ENCODE peak calls at places on chromosomes 11 and 22, in nine cellular contexts. One of them, this sample, is unnamed.

GRCh38 chr11:134207538-134208239 is 16.1 kb downstream of the NCAPD3 start:
- DNase-seq in heart left ventricle: peak; percentile 35
- DNase-seq in cardiac muscle cell: peak; percentile 40
- DNase-seq in DND-41: peak; percentile 70
- DNase-seq in PC-9: peak; percentile 34
- DNase-seq in CD8-positive, alpha-beta memory T cell: peak; percentile 46
- DNase-seq in uterus: peak; percentile 35
- DNase-seq in Peyer's patch: peak; percentile 83
- DNase-seq in endothelial cell of umbilical vein: peak; percentile 10
- DNase-seq in this sample: no peak

GRCh38 chr11:128492461-128492860 is 94.9 kb downstream of the ETS1 start:
- DNase-seq in heart left ventricle: no peak
- DNase-seq in cardiac muscle cell: peak; percentile 71
- DNase-seq in DND-41: no peak
- DNase-seq in PC-9: no peak
- DNase-seq in CD8-positive, alpha-beta memory T cell: no peak
- DNase-seq in uterus: no peak
- DNase-seq in Peyer's patch: no peak
- DNase-seq in endothelial cell of umbilical vein: peak; percentile 76
- DNase-seq in this sample: no peak

GRCh38 chr22:50581950-50582561 is 593 bp downstream of the CHKB start:
- DNase-seq in heart left ventricle: no peak
- DNase-seq in cardiac muscle cell: no peak
- DNase-seq in DND-41: no peak
- DNase-seq in PC-9: no peak
- DNase-seq in CD8-positive, alpha-beta memory T cell: no peak
- DNase-seq in uterus: no peak
- DNase-seq in Peyer's patch: peak; percentile 68
- DNase-seq in endothelial cell of umbilical vein: no peak
- DNase-seq in this sample: no peak

GRCh38 chr11:72641900-72642814 is 32.1 kb downstream of the PDE2A start:
- DNase-seq in heart left ventricle: peak; percentile 61
- DNase-seq in cardiac muscle cell: peak; percentile 19
- DNase-seq in DND-41: no peak
- DNase-seq in PC-9: peak; percentile 57
- DNase-seq in CD8-positive, alpha-beta memory T cell: no peak
- DNase-seq in uterus: peak; percentile 53
- DNase-seq in Peyer's patch: peak; percentile 56
- DNase-seq in endothelial cell of umbilical vein: peak; percentile 33
- DNase-seq in this sample: no peak

GRCh38 chr22:42604403-42604802 is 10.3 kb downstream of the POLDIP3 start:
- DNase-seq in heart left ventricle: no peak
- DNase-seq in cardiac muscle cell: peak; percentile 63
- DNase-seq in DND-41: no peak
- DNase-seq in PC-9: no peak
- DNase-seq in CD8-positive, alpha-beta memory T cell: no peak
- DNase-seq in uterus: no peak
- DNase-seq in Peyer's patch: no peak
- DNase-seq in endothelial cell of umbilical vein: no peak
- DNase-seq in this sample: no peak

GRCh38 chr22:32991353-32992115 is 66.6 kb downstream of the SYN3 start:
- DNase-seq in heart left ventricle: no peak
- DNase-seq in cardiac muscle cell: peak; percentile 12
- DNase-seq in DND-41: no peak
- DNase-seq in PC-9: peak; percentile 72
- DNase-seq in CD8-positive, alpha-beta memory T cell: no peak
- DNase-seq in uterus: peak; percentile 26
- DNase-seq in Peyer's patch: no peak
- DNase-seq in endothelial cell of umbilical vein: no peak
- DNase-seq in this sample: no peak

GRCh38 chr22:39518996-39519680 is 1.2 kb upstream of the ATF4 start:
- DNase-seq in heart left ventricle: no peak
- DNase-seq in cardiac muscle cell: peak; percentile 42
- DNase-seq in DND-41: peak; percentile 52
- DNase-seq in PC-9: peak; percentile 12
- DNase-seq in CD8-positive, alpha-beta memory T cell: no peak
- DNase-seq in uterus: no peak
- DNase-seq in Peyer's patch: no peak
- DNase-seq in endothelial cell of umbilical vein: no peak
- DNase-seq in this sample: no peak

GRCh38 chr11:105878510-105878909 is 143.5 kb downstream of the MSANTD4 start:
- DNase-seq in heart left ventricle: no peak
- DNase-seq in cardiac muscle cell: no peak
- DNase-seq in DND-41: no peak
- DNase-seq in PC-9: no peak
- DNase-seq in CD8-positive, alpha-beta memory T cell: no peak
- DNase-seq in uterus: no peak
- DNase-seq in Peyer's patch: no peak
- DNase-seq in endothelial cell of umbilical vein: no peak
- DNase-seq in this sample: no peak

GRCh38 chr11:15816270-15816871 is 540.0 kb downstream of the SOX6 start:
- DNase-seq in heart left ventricle: no peak
- DNase-seq in cardiac muscle cell: peak; percentile 91
- DNase-seq in DND-41: no peak
- DNase-seq in PC-9: peak; percentile 64
- DNase-seq in CD8-positive, alpha-beta memory T cell: no peak
- DNase-seq in uterus: no peak
- DNase-seq in Peyer's patch: no peak
- DNase-seq in endothelial cell of umbilical vein: peak; percentile 24
- DNase-seq in this sample: no peak

GRCh38 chr22:23686416-23687024 is 4.3 kb upstream of the RGL4 start:
- DNase-seq in heart left ventricle: no peak
- DNase-seq in cardiac muscle cell: no peak
- DNase-seq in DND-41: no peak
- DNase-seq in PC-9: no peak
- DNase-seq in CD8-positive, alpha-beta memory T cell: no peak
- DNase-seq in uterus: peak; percentile 4
- DNase-seq in Peyer's patch: no peak
- DNase-seq in endothelial cell of umbilical vein: no peak
- DNase-seq in this sample: no peak

GRCh38 chr11:10495464-10495786 is 40.4 kb downstream of the AMPD3 start:
- DNase-seq in heart left ventricle: no peak
- DNase-seq in cardiac muscle cell: no peak
- DNase-seq in DND-41: no peak
- DNase-seq in PC-9: no peak
- DNase-seq in CD8-positive, alpha-beta memory T cell: no peak
- DNase-seq in uterus: no peak
- DNase-seq in Peyer's patch: no peak
- DNase-seq in endothelial cell of umbilical vein: no peak
- DNase-seq in this sample: no peak

GRCh38 chr11:68345776-68346728 is 33.7 kb downstream of the LRP5 start:
- DNase-seq in heart left ventricle: peak; percentile 82
- DNase-seq in cardiac muscle cell: peak; percentile 23
- DNase-seq in DND-41: no peak
- DNase-seq in PC-9: no peak
- DNase-seq in CD8-positive, alpha-beta memory T cell: no peak
- DNase-seq in uterus: peak; percentile 47
- DNase-seq in Peyer's patch: no peak
- DNase-seq in endothelial cell of umbilical vein: no peak
- DNase-seq in this sample: no peak

GRCh38 chr11:7896026-7896785 is 34.9 kb downstream of the OR10A6 start:
- DNase-seq in heart left ventricle: no peak
- DNase-seq in cardiac muscle cell: no peak
- DNase-seq in DND-41: no peak
- DNase-seq in PC-9: no peak
- DNase-seq in CD8-positive, alpha-beta memory T cell: no peak
- DNase-seq in uterus: no peak
- DNase-seq in Peyer's patch: no peak
- DNase-seq in endothelial cell of umbilical vein: no peak
- DNase-seq in this sample: no peak

GRCh38 chr11:60069471-60069870 is 13.0 kb downstream of the MS4A3 start:
- DNase-seq in heart left ventricle: no peak
- DNase-seq in cardiac muscle cell: no peak
- DNase-seq in DND-41: no peak
- DNase-seq in PC-9: no peak
- DNase-seq in CD8-positive, alpha-beta memory T cell: no peak
- DNase-seq in uterus: no peak
- DNase-seq in Peyer's patch: no peak
- DNase-seq in endothelial cell of umbilical vein: no peak
- DNase-seq in this sample: no peak

GRCh38 chr11:6727971-6728890 is 43.5 kb downstream of the OR2AG2 start:
- DNase-seq in heart left ventricle: no peak
- DNase-seq in cardiac muscle cell: peak; percentile 3
- DNase-seq in DND-41: no peak
- DNase-seq in PC-9: no peak
- DNase-seq in CD8-positive, alpha-beta memory T cell: no peak
- DNase-seq in uterus: no peak
- DNase-seq in Peyer's patch: no peak
- DNase-seq in endothelial cell of umbilical vein: peak; percentile 56
- DNase-seq in this sample: no peak

GRCh38 chr11:6721343-6721742 is 38.2 kb upstream of the MRPL17 start:
- DNase-seq in heart left ventricle: no peak
- DNase-seq in cardiac muscle cell: no peak
- DNase-seq in DND-41: no peak
- DNase-seq in PC-9: no peak
- DNase-seq in CD8-positive, alpha-beta memory T cell: no peak
- DNase-seq in uterus: no peak
- DNase-seq in Peyer's patch: no peak
- DNase-seq in endothelial cell of umbilical vein: no peak
- DNase-seq in this sample: no peak

GRCh38 chr11:6719588-6719987 is 36.4 kb upstream of the MRPL17 start:
- DNase-seq in heart left ventricle: no peak
- DNase-seq in cardiac muscle cell: peak; percentile 4
- DNase-seq in DND-41: no peak
- DNase-seq in PC-9: no peak
- DNase-seq in CD8-positive, alpha-beta memory T cell: no peak
- DNase-seq in uterus: no peak
- DNase-seq in Peyer's patch: no peak
- DNase-seq in endothelial cell of umbilical vein: no peak
- DNase-seq in this sample: no peak

GRCh38 chr11:6724013-6724412 is 40.9 kb upstream of the MRPL17 start:
- DNase-seq in heart left ventricle: no peak
- DNase-seq in cardiac muscle cell: no peak
- DNase-seq in DND-41: no peak
- DNase-seq in PC-9: no peak
- DNase-seq in CD8-positive, alpha-beta memory T cell: no peak
- DNase-seq in uterus: no peak
- DNase-seq in Peyer's patch: no peak
- DNase-seq in endothelial cell of umbilical vein: peak; percentile 25
- DNase-seq in this sample: no peak

GRCh38 chr11:6725386-6725896 is 42.3 kb upstream of the MRPL17 start:
- DNase-seq in heart left ventricle: no peak
- DNase-seq in cardiac muscle cell: no peak
- DNase-seq in DND-41: no peak
- DNase-seq in PC-9: no peak
- DNase-seq in CD8-positive, alpha-beta memory T cell: no peak
- DNase-seq in uterus: no peak
- DNase-seq in Peyer's patch: no peak
- DNase-seq in endothelial cell of umbilical vein: no peak
- DNase-seq in this sample: no peak
- H3K27ac ChIP-seq in heart left ventricle: no peak overlapping the region
- H3K27ac ChIP-seq in cardiac muscle cell: no peak overlapping the region
- H3K27ac ChIP-seq in DND-41: no peak overlapping the region
- H3K27ac ChIP-seq in PC-9: no peak overlapping the region
- H3K27ac ChIP-seq in CD8-positive, alpha-beta memory T cell: no peak overlapping the region
- H3K27ac ChIP-seq in uterus: no peak overlapping the region
- H3K27ac ChIP-seq in Peyer's patch: no peak overlapping the region
- H3K27ac ChIP-seq in endothelial cell of umbilical vein: no peak overlapping the region
- H3K27ac ChIP-seq in this sample: no peak overlapping the region

DNA sequence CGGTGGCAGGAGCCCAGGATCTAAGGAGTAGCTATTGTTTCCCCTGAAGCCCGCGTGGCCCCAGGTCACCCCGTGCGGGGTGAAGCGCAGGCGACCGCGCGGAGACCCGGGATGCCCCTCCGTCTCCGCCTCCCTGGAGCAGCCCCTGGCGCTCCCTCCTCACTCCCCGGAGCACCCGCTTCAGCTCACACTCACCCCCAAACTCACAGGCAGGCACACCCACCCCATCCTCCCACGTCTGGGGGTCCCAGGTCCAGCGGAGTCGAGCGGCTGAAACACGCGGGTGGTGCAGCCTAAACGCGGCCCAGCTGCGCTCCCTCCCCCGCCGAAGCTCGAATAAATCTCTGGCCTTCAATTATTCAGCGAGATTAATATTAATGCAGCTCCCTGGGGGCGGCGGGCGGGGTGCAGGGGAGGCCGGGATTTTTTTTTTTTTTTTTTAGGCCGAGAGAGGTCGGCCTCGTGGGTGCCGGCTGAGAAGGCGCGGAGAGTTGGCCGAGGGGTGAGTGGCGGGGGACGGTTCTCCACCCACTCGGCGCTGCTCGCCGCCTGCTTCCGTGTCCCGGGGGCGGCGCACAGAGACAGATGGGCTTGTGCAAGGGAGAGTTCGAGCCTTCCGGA is 465 bp upstream of the SLC1A2 start:
- DNase-seq in heart left ventricle: peak; percentile 29
- DNase-seq in cardiac muscle cell: peak; percentile 29
- DNase-seq in DND-41: no peak
- DNase-seq in PC-9: no peak
- DNase-seq in CD8-positive, alpha-beta memory T cell: no peak
- DNase-seq in uterus: no peak
- DNase-seq in Peyer's patch: no peak
- DNase-seq in endothelial cell of umbilical vein: no peak
- DNase-seq in this sample: no peak
- H3K27me3 ChIP-seq in heart left ventricle: peaks cover 93% of the 10 kb centered on the region
- H3K27me3 ChIP-seq in cardiac muscle cell: peaks cover 100% of the 10 kb centered on the region
- H3K27me3 ChIP-seq in DND-41: peaks cover 17% of the 10 kb centered on the region
- H3K27me3 ChIP-seq in PC-9: peaks cover 80% of the 10 kb centered on the region
- H3K27me3 ChIP-seq in CD8-positive, alpha-beta memory T cell: peaks cover 39% of the 10 kb centered on the region
- H3K27me3 ChIP-seq in uterus: no peaks in the 10 kb centered on the region
- H3K27me3 ChIP-seq in Peyer's patch: peaks cover 28% of the 10 kb centered on the region
- H3K27me3 ChIP-seq in endothelial cell of umbilical vein: peaks cover 53% of the 10 kb centered on the region
- H3K27me3 ChIP-seq in this sample: peaks cover 15% of the 10 kb centered on the region

DNA sequence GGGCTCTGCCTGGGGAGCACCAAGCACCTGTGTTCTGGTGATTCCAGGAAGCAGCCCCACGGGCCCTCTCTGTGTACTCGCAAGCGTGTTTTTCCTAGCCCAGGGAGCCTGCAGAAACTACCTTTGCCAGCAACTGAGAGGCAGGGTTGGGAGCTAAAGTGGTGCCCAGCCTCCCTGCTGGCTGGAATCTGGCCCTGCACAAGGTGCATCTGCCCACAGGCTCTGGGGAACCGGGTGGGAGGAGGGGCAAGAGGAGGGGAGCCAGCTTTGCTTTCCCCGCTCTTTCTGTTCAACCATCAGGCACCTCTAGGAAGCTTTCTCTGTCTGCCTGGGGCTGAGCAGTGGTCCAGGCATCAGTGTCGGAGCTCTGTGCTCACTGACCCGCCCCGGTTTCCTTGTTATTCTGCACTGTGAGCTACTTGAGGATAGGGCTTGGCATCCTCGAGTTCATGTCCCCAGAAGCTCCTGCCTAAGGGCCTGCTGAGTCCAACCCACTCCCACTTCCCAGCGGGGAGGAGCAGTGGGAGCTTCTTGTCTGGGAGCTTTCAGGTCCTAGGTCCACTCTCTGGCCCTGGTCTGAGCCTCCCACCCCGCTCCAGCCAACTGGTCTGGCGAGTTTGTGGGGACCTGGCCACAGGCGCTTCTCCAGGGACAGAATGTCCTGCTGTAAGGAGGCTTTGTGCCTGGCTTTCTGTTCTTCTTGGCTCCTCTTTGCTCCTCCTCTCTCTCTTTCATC is 14.9 kb downstream of the DAGLA start:
- DNase-seq in heart left ventricle: peak; percentile 38
- DNase-seq in cardiac muscle cell: no peak
- DNase-seq in DND-41: no peak
- DNase-seq in PC-9: peak; percentile 81
- DNase-seq in CD8-positive, alpha-beta memory T cell: no peak
- DNase-seq in uterus: peak; percentile 82
- DNase-seq in Peyer's patch: peak; percentile 54
- DNase-seq in endothelial cell of umbilical vein: no peak
- DNase-seq in this sample: no peak
- H3K27ac ChIP-seq in heart left ventricle: peak overlapping the region; percentile 81
- H3K27ac ChIP-seq in cardiac muscle cell: no peak overlapping the region
- H3K27ac ChIP-seq in DND-41: no peak overlapping the region
- H3K27ac ChIP-seq in PC-9: peak overlapping the region; percentile 96
- H3K27ac ChIP-seq in CD8-positive, alpha-beta memory T cell: no peak overlapping the region
- H3K27ac ChIP-seq in uterus: peak overlapping the region; percentile 81
- H3K27ac ChIP-seq in Peyer's patch: peak overlapping the region; percentile 75
- H3K27ac ChIP-seq in endothelial cell of umbilical vein: peak overlapping the region; percentile 45
- H3K27ac ChIP-seq in this sample: peak overlapping the region; percentile 92

GRCh38 chr11:65585396-65586246 is 9.8 kb downstream of the EHBP1L1 start:
- DNase-seq in heart left ventricle: no peak
- DNase-seq in cardiac muscle cell: no peak
- DNase-seq in DND-41: no peak
- DNase-seq in PC-9: no peak
- DNase-seq in CD8-positive, alpha-beta memory T cell: no peak
- DNase-seq in uterus: no peak
- DNase-seq in Peyer's patch: no peak
- DNase-seq in endothelial cell of umbilical vein: no peak
- DNase-seq in this sample: no peak
- H3K27me3 ChIP-seq in heart left ventricle: no peaks in the 10 kb centered on the region
- H3K27me3 ChIP-seq in cardiac muscle cell: peaks cover 45% of the 10 kb centered on the region
- H3K27me3 ChIP-seq in DND-41: no peaks in the 10 kb centered on the region
- H3K27me3 ChIP-seq in PC-9: no peaks in the 10 kb centered on the region
- H3K27me3 ChIP-seq in CD8-positive, alpha-beta memory T cell: no peaks in the 10 kb centered on the region
- H3K27me3 ChIP-seq in uterus: no peaks in the 10 kb centered on the region
- H3K27me3 ChIP-seq in Peyer's patch: no peaks in the 10 kb centered on the region
- H3K27me3 ChIP-seq in endothelial cell of umbilical vein: no peaks in the 10 kb centered on the region
- H3K27me3 ChIP-seq in this sample: no peaks in the 10 kb centered on the region